ENCODE peak calls at places on chromosomes 16 and 17, in nine cellular contexts. One of them, this sample, is unnamed. For H3K4me1 and H3K36me3, the result is how much of the 10 kb centered on the place peaks cover.

GRCh38 chr16:64920211-64920610 is 201.7 kb downstream of the CDH11 start:
- DNase-seq in K562: no peak
- DNase-seq in SK-N-SH: no peak
- DNase-seq in GM23248: no peak
- DNase-seq in mammary epithelial cell: no peak
- DNase-seq in IMR-90: no peak
- DNase-seq in adipocyte: peak
- DNase-seq in mesendoderm: no peak
- DNase-seq in NT2/D1: no peak
- DNase-seq in this sample: no peak

GRCh38 chr16:50520451-50521245 is 27.5 kb upstream of the NKD1 start:
- DNase-seq in K562: no peak
- DNase-seq in SK-N-SH: no peak
- DNase-seq in GM23248: no peak
- DNase-seq in NT2/D1: no peak
- DNase-seq in adipocyte: no peak
- DNase-seq in mesendoderm: no peak
- DNase-seq in IMR-90: no peak
- DNase-seq in mammary epithelial cell: no peak
- DNase-seq in this sample: no peak

GRCh38 chr16:52203096-52203495 is 343.8 kb downstream of the TOX3 start:
- DNase-seq in NT2/D1: no peak
- DNase-seq in mesendoderm: peak
- DNase-seq in mammary epithelial cell: peak
- DNase-seq in K562: no peak
- DNase-seq in SK-N-SH: no peak
- DNase-seq in GM23248: no peak
- DNase-seq in IMR-90: no peak
- DNase-seq in adipocyte: no peak
- DNase-seq in this sample: no peak

GRCh38 chr17:4786111-4786491 is at the start of gene VMO1:
- DNase-seq in SK-N-SH: peak
- DNase-seq in NT2/D1: no peak
- DNase-seq in mammary epithelial cell: no peak
- DNase-seq in GM23248: peak
- DNase-seq in IMR-90: no peak
- DNase-seq in K562: no peak
- DNase-seq in mesendoderm: no peak
- DNase-seq in adipocyte: peak
- DNase-seq in this sample: no peak

GRCh38 chr17:82097187-82097918 is 683 bp downstream of the FASN start:
- DNase-seq in mammary epithelial cell: peak
- DNase-seq in K562: peak
- DNase-seq in adipocyte: peak
- DNase-seq in mesendoderm: no peak
- DNase-seq in IMR-90: peak
- DNase-seq in GM23248: peak
- DNase-seq in NT2/D1: no peak
- DNase-seq in SK-N-SH: peak
- DNase-seq in this sample: peak

GRCh38 chr17:1110844-1111598 is 68.8 kb downstream of the ABR start:
- DNase-seq in K562: no peak
- DNase-seq in GM23248: peak
- DNase-seq in SK-N-SH: peak
- DNase-seq in IMR-90: peak
- DNase-seq in mesendoderm: peak
- DNase-seq in mammary epithelial cell: peak
- DNase-seq in NT2/D1: no peak
- DNase-seq in adipocyte: peak
- DNase-seq in this sample: no peak

GRCh38 chr16:68363847-68364600 is 53.2 kb downstream of the PRMT7 start:
- DNase-seq in mesendoderm: no peak
- DNase-seq in GM23248: no peak
- DNase-seq in adipocyte: no peak
- DNase-seq in SK-N-SH: no peak
- DNase-seq in IMR-90: peak
- DNase-seq in mammary epithelial cell: no peak
- DNase-seq in NT2/D1: no peak
- DNase-seq in K562: no peak
- DNase-seq in this sample: no peak

GRCh38 chr17:74296548-74296936 is 22.5 kb downstream of the DNAI2 start:
- DNase-seq in mammary epithelial cell: peak
- DNase-seq in SK-N-SH: peak
- DNase-seq in adipocyte: peak
- DNase-seq in IMR-90: peak
- DNase-seq in GM23248: peak
- DNase-seq in mesendoderm: peak
- DNase-seq in K562: peak
- DNase-seq in NT2/D1: peak
- DNase-seq in this sample: peak

GRCh38 chr17:44865231-44865660 is 17.6 kb downstream of the HIGD1B start:
- DNase-seq in IMR-90: peak
- DNase-seq in GM23248: peak
- DNase-seq in adipocyte: peak
- DNase-seq in NT2/D1: peak
- DNase-seq in mesendoderm: peak
- DNase-seq in SK-N-SH: peak
- DNase-seq in mammary epithelial cell: peak
- DNase-seq in K562: peak
- DNase-seq in this sample: peak

GRCh38 chr17:78250891-78251772 is 19.7 kb downstream of the TMEM235 start:
- DNase-seq in GM23248: peak
- DNase-seq in IMR-90: peak
- DNase-seq in mesendoderm: peak
- DNase-seq in adipocyte: peak
- DNase-seq in SK-N-SH: peak
- DNase-seq in NT2/D1: peak
- DNase-seq in K562: peak
- DNase-seq in mammary epithelial cell: peak
- DNase-seq in this sample: peak

GRCh38 chr17:35612924-35613521 is 25.9 kb downstream of the AP2B1 start:
- DNase-seq in NT2/D1: peak
- DNase-seq in adipocyte: peak
- DNase-seq in K562: peak
- DNase-seq in mammary epithelial cell: peak
- DNase-seq in IMR-90: peak
- DNase-seq in GM23248: peak
- DNase-seq in SK-N-SH: peak
- DNase-seq in mesendoderm: peak
- DNase-seq in this sample: peak

GRCh38 chr17:304461-304860 is 48.1 kb downstream of the RPH3AL start:
- DNase-seq in SK-N-SH: no peak
- DNase-seq in mammary epithelial cell: no peak
- DNase-seq in K562: no peak
- DNase-seq in NT2/D1: no peak
- DNase-seq in adipocyte: peak
- DNase-seq in mesendoderm: peak
- DNase-seq in IMR-90: no peak
- DNase-seq in GM23248: peak
- DNase-seq in this sample: no peak

GRCh38 chr16:61721561-61721960 is 314.7 kb downstream of the CDH8 start:
- DNase-seq in SK-N-SH: no peak
- DNase-seq in K562: no peak
- DNase-seq in mesendoderm: no peak
- DNase-seq in NT2/D1: no peak
- DNase-seq in GM23248: no peak
- DNase-seq in mammary epithelial cell: no peak
- DNase-seq in adipocyte: no peak
- DNase-seq in IMR-90: no peak
- DNase-seq in this sample: no peak

GRCh38 chr16:68093816-68094613 is 8.8 kb downstream of the NFATC3 start:
- DNase-seq in mammary epithelial cell: peak
- DNase-seq in IMR-90: peak
- DNase-seq in SK-N-SH: no peak
- DNase-seq in K562: peak
- DNase-seq in mesendoderm: peak
- DNase-seq in GM23248: peak
- DNase-seq in adipocyte: peak
- DNase-seq in NT2/D1: no peak
- DNase-seq in this sample: peak

GRCh38 chr17:80803451-80804428 is 187.9 kb upstream of the CHMP6 start:
- DNase-seq in adipocyte: no peak
- DNase-seq in K562: no peak
- DNase-seq in mammary epithelial cell: no peak
- DNase-seq in NT2/D1: no peak
- DNase-seq in GM23248: no peak
- DNase-seq in SK-N-SH: no peak
- DNase-seq in IMR-90: no peak
- DNase-seq in mesendoderm: no peak
- DNase-seq in this sample: no peak

GRCh38 chr17:3810019-3810418 is 9.0 kb upstream of the ITGAE start:
- DNase-seq in GM23248: no peak
- DNase-seq in mesendoderm: no peak
- DNase-seq in adipocyte: no peak
- DNase-seq in K562: no peak
- DNase-seq in mammary epithelial cell: no peak
- DNase-seq in SK-N-SH: no peak
- DNase-seq in NT2/D1: no peak
- DNase-seq in IMR-90: no peak
- DNase-seq in this sample: no peak

GRCh38 chr17:81578561-81579225 is 26.5 kb upstream of the FAAP100 start:
- DNase-seq in NT2/D1: no peak
- DNase-seq in GM23248: no peak
- DNase-seq in IMR-90: no peak
- DNase-seq in K562: peak
- DNase-seq in SK-N-SH: no peak
- DNase-seq in adipocyte: no peak
- DNase-seq in mesendoderm: no peak
- DNase-seq in mammary epithelial cell: peak
- DNase-seq in this sample: no peak

DNA sequence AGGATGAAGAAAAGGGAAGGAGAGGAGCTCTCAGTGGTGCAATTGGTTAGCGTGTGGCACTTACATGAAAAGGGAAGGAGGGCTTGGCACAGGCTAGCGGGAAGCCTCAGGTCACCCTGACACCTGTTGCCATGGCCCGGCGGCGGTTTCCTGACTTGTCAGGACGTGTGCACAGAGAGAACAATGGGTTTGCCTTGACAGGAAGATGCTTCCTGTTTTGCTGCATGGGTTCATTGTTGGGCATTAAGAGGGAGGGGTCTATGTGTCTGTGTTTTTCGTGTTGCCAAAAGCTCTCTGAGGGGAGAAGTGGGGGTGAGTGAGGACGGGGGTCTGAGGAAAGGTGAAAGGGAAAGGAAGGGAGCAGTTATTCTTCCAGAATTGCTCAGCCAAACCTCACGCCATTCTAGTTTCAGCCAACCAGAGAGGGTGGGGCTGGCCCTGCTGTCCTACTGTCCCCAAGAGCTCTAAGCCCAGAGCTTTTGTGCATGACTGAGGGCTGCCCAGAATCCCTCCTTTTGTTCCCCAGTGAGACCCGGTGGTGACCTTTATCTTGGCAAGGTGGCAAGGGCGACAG is 17.1 kb upstream of the CCR7 start:
- DNase-seq in SK-N-SH: no peak
- DNase-seq in GM23248: no peak
- DNase-seq in mesendoderm: no peak
- DNase-seq in adipocyte: no peak
- DNase-seq in NT2/D1: no peak
- DNase-seq in IMR-90: no peak
- DNase-seq in K562: no peak
- DNase-seq in mammary epithelial cell: peak
- DNase-seq in this sample: peak
- H3K4me1 ChIP-seq in SK-N-SH: under half
- H3K4me1 ChIP-seq in GM23248: under half
- H3K4me1 ChIP-seq in mesendoderm: under half
- H3K4me1 ChIP-seq in adipocyte: under half
- H3K4me1 ChIP-seq in NT2/D1: under half
- H3K4me1 ChIP-seq in IMR-90: under half
- H3K4me1 ChIP-seq in K562: under half
- H3K4me1 ChIP-seq in mammary epithelial cell: under half
- H3K4me1 ChIP-seq in this sample: under half

GRCh38 chr17:15966879-15967248 is 21.9 kb downstream of the ADORA2B start:
- DNase-seq in adipocyte: no peak
- DNase-seq in GM23248: no peak
- DNase-seq in mesendoderm: peak
- DNase-seq in IMR-90: no peak
- DNase-seq in NT2/D1: no peak
- DNase-seq in mammary epithelial cell: no peak
- DNase-seq in SK-N-SH: no peak
- DNase-seq in K562: no peak
- DNase-seq in this sample: no peak
- H3K9ac ChIP-seq in adipocyte: no peak
- H3K9ac ChIP-seq in GM23248: no peak
- H3K9ac ChIP-seq in mesendoderm: peak
- H3K9ac ChIP-seq in IMR-90: peak
- H3K9ac ChIP-seq in NT2/D1: peak
- H3K9ac ChIP-seq in mammary epithelial cell: no peak
- H3K9ac ChIP-seq in SK-N-SH: no peak
- H3K9ac ChIP-seq in K562: no peak
- H3K9ac ChIP-seq in this sample: no peak

DNA sequence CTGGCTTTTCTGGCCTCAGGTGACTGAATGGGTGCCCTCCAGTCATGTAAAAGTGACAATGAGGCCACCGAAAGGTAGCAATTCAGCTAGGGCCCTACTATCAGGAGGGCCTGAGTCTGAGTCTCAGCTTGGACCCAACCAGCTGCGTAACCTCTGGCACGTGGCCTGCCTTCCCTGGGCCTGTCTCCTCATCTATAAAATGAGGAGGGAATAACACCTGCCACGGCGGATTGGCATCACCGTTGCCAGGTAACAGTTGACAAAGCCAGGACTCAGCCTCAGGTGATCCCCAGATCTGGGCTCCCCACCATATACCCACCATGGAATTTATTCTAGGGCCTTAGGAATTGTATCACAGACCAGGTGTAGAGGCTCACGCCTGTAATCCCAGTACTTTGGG is 217.1 kb downstream of the KATNIP start:
- DNase-seq in IMR-90: no peak
- DNase-seq in NT2/D1: no peak
- DNase-seq in mammary epithelial cell: no peak
- DNase-seq in GM23248: no peak
- DNase-seq in SK-N-SH: no peak
- DNase-seq in K562: no peak
- DNase-seq in adipocyte: no peak
- DNase-seq in mesendoderm: no peak
- DNase-seq in this sample: no peak
- H3K36me3 ChIP-seq in IMR-90: under half
- H3K36me3 ChIP-seq in NT2/D1: under half
- H3K36me3 ChIP-seq in mammary epithelial cell: under half
- H3K36me3 ChIP-seq in GM23248: under half
- H3K36me3 ChIP-seq in SK-N-SH: under half
- H3K36me3 ChIP-seq in K562: under half
- H3K36me3 ChIP-seq in adipocyte: under half
- H3K36me3 ChIP-seq in mesendoderm: under half
- H3K36me3 ChIP-seq in this sample: under half

GRCh38 chr16:85910073-85910853 is 11.3 kb downstream of the IRF8 start:
- DNase-seq in adipocyte: no peak
- DNase-seq in GM23248: no peak
- DNase-seq in IMR-90: no peak
- DNase-seq in mesendoderm: no peak
- DNase-seq in K562: no peak
- DNase-seq in SK-N-SH: no peak
- DNase-seq in NT2/D1: no peak
- DNase-seq in mammary epithelial cell: no peak
- DNase-seq in this sample: no peak
- H3K4me1 ChIP-seq in adipocyte: under half
- H3K4me1 ChIP-seq in GM23248: under half
- H3K4me1 ChIP-seq in IMR-90: under half
- H3K4me1 ChIP-seq in mesendoderm: under half
- H3K4me1 ChIP-seq in K562: under half
- H3K4me1 ChIP-seq in SK-N-SH: under half
- H3K4me1 ChIP-seq in NT2/D1: under half
- H3K4me1 ChIP-seq in mammary epithelial cell: under half
- H3K4me1 ChIP-seq in this sample: under half

This sample was measured in MM.1S.